ENCODE peak calls at places on chromosomes 13 and 19, in nine cellular contexts. H is endodermal cell, N is AG10803, W is AG09319, O is SJSA1, R is nephron progenitor cell, P is adipocyte, L is GF-D8, D is kidney. A is an unnamed sample.

GRCh38 chr19:50333235-50333736 is 4.1 kb upstream of the KCNC3 start:
- DNase-seq in H (peak; percentile 97), N (peak; percentile 78), O (no peak), W (peak; percentile 31), L (peak; percentile 80), P (peak; percentile 88), R (peak; percentile 92), D (peak; percentile 97), A (peak; percentile 84)

GRCh38 chr19:13149628-13150186 is 468 bp downstream of the STX10 start:
- DNase-seq in H (peak; percentile 81), O (no peak), D (peak; percentile 89), P (peak; percentile 67), W (no peak), R (peak; percentile 63), N (peak; percentile 34), L (no peak), A (no peak)

GRCh38 chr19:33676999-33677665 is 55.4 kb downstream of the CHST8 start:
- DNase-seq in L (no peak), N (no peak), R (no peak), O (no peak), P (no peak), W (no peak), H (no peak), D (peak; percentile 20), A (no peak)

GRCh38 chr19:375395-376110 is 31.0 kb upstream of the MIER2 start:
- DNase-seq in W (no peak), H (peak; percentile 47), D (no peak), L (no peak), N (no peak), P (no peak), O (peak; percentile 37), R (no peak), A (no peak)

GRCh38 chr19:36151144-36152051 is 849 bp downstream of the COX7A1 start:
- DNase-seq in R (no peak), L (no peak), O (no peak), W (no peak), H (peak; percentile 71), P (no peak), D (peak; percentile 88), N (no peak), A (no peak)

GRCh38 chr13:113320226-113320875 is 23.3 kb downstream of the LAMP1 start:
- DNase-seq in D (no peak), N (no peak), O (no peak), W (no peak), R (no peak), P (no peak), L (no peak), H (no peak), A (no peak)

GRCh38 chr13:47184311-47184710 is 287.5 kb upstream of the HTR2A start:
- DNase-seq in N (peak; percentile 68), D (no peak), O (no peak), R (no peak), W (no peak), H (no peak), P (peak; percentile 5), L (no peak), A (no peak)

GRCh38 chr19:41903161-41903953 is 20.4 kb downstream of the ARHGEF1 start:
- DNase-seq in R (peak; percentile 48), L (no peak), N (no peak), D (no peak), H (no peak), O (no peak), P (no peak), W (no peak), A (no peak)

GRCh38 chr13:69040898-69041297 is 1066.7 kb upstream of the ATXN8OS start:
- DNase-seq in P (no peak), N (no peak), L (no peak), O (no peak), R (no peak), H (no peak), W (no peak), D (no peak), A (no peak)

GRCh38 chr19:5228490-5228889 is 112.1 kb downstream of the PTPRS start:
- DNase-seq in H (no peak), R (no peak), N (no peak), P (no peak), D (no peak), L (no peak), O (no peak), W (no peak), A (no peak)

GRCh38 chr13:45356966-45357689 is 16.1 kb upstream of the TPT1 start:
- DNase-seq in H (no peak), N (no peak), P (no peak), R (no peak), O (no peak), W (no peak), L (peak; percentile 96), D (no peak), A (no peak)

GRCh38 chr13:110108348-110109139 is 198.4 kb downstream of the COL4A1 start:
- DNase-seq in W (peak; percentile 71), R (peak; percentile 67), L (peak; percentile 29), P (peak; percentile 92), N (peak; percentile 90), D (no peak), O (peak; percentile 93), H (peak; percentile 93), A (no peak)

GRCh38 chr13:48236528-48237353 is 3.7 kb downstream of the ITM2B start:
- DNase-seq in D (no peak), N (peak; percentile 62), P (peak; percentile 38), O (no peak), H (no peak), W (no peak), R (no peak), L (peak; percentile 86), A (no peak)